ENCODE peak calls at places on chromosomes 13 and 19, in five cellular contexts. U is AG04450; V is CD4-positive, alpha-beta T cell; T is cardiac fibroblast; O is IMR-90. Y is an unnamed sample.

GRCh38 chr13:23609414-23610186 is 39.4 kb downstream of the TNFRSF19 start:
- DNase-seq in O (peak), V (no peak), T (peak), U (peak), Y (no peak)

GRCh38 chr13:27304611-27305010 is 34.0 kb downstream of the RASL11A start:
- DNase-seq in O (no peak), T (no peak), U (no peak), V (no peak), Y (no peak)

GRCh38 chr13:47126432-47126831 is 229.6 kb upstream of the HTR2A start:
- DNase-seq in O (no peak), T (peak), V (no peak), U (no peak), Y (no peak)

GRCh38 chr19:17910776-17911360 is 21.9 kb upstream of the CCDC124 start:
- DNase-seq in V (no peak), U (no peak), O (no peak), T (no peak), Y (no peak)

GRCh38 chr13:91045351-91046034 is 302.0 kb upstream of the MIR17HG start:
- DNase-seq in V (no peak), U (no peak), O (no peak), T (no peak), Y (no peak)

GRCh38 chr19:23312515-23312914 is 62.3 kb upstream of the ZNF724 start:
- DNase-seq in U (no peak), V (no peak), T (no peak), O (peak), Y (no peak)

GRCh38 chr13:44306401-44307192 is 67.0 kb upstream of the SERP2 start:
- DNase-seq in T (peak), U (peak), V (no peak), O (peak), Y (peak)

GRCh38 chr19:54424660-54425381 is 9.6 kb downstream of the TTYH1 start:
- DNase-seq in U (no peak), T (no peak), O (no peak), V (no peak), Y (no peak)

GRCh38 chr13:95301947-95302386 is 716 bp upstream of the ABCC4 start:
- DNase-seq in O (no peak), T (no peak), V (no peak), U (no peak), Y (no peak)

GRCh38 chr13:99308481-99309087 is 1.4 kb upstream of the GPR183 start:
- DNase-seq in T (peak), U (no peak), O (peak), V (no peak), Y (no peak)

GRCh38 chr13:110466261-110466660 is 95.3 kb downstream of the RAB20 start:
- DNase-seq in V (no peak), O (no peak), U (no peak), T (no peak), Y (no peak)

GRCh38 chr19:41957838-41958366 is 1.2 kb downstream of the RABAC1 start:
- DNase-seq in T (peak), O (peak), V (no peak), U (peak), Y (peak)

GRCh38 chr13:44842158-44842557 is 147.1 kb downstream of the NUFIP1 start:
- DNase-seq in V (no peak), U (no peak), T (peak), O (peak), Y (no peak)

GRCh38 chr19:47021536-47022139 is 2.0 kb downstream of the NPAS1 start:
- DNase-seq in U (no peak), O (no peak), V (no peak), T (no peak), Y (no peak)

GRCh38 chr13:50679321-50679720 is 164.2 kb downstream of the DLEU7 start:
- DNase-seq in V (no peak), T (peak), O (no peak), U (no peak), Y (no peak)

GRCh38 chr13:113951246-113951999 is 22.5 kb downstream of the C13orf46 start:
- DNase-seq in T (peak), V (peak), O (peak), U (no peak), Y (peak)

GRCh38 chr13:27599845-27600553 is 20.3 kb downstream of the LNX2 start:
- DNase-seq in T (peak), U (no peak), O (peak), V (no peak), Y (no peak)

GRCh38 chr13:29505950-29506349 is 89.5 kb downstream of the SLC7A1 start:
- DNase-seq in T (no peak), U (no peak), O (no peak), V (no peak), Y (no peak)

GRCh38 chr19:35177377-35178274 is 23.1 kb downstream of the FXYD5 start:
- DNase-seq in V (no peak), T (no peak), U (no peak), O (no peak), Y (no peak)

GRCh38 chr13:30172593-30173300 is 134.6 kb downstream of the KATNAL1 start:
- DNase-seq in T (peak), V (no peak), U (no peak), O (no peak), Y (no peak)

GRCh38 chr19:34075661-34076091 is 96.6 kb upstream of the LSM14A start:
- DNase-seq in O (no peak), T (no peak), V (no peak), U (no peak), Y (no peak)

GRCh38 chr19:1008268-1009042 is 8.2 kb downstream of the GRIN3B start:
- DNase-seq in T (no peak), O (no peak), V (no peak), U (no peak), Y (no peak)

GRCh38 chr13:40486518-40487163 is 179.8 kb downstream of the FOXO1 start:
- DNase-seq in V (no peak), U (no peak), O (no peak), T (no peak), Y (no peak)

GRCh38 chr13:110448230-110448629 is 113.3 kb downstream of the RAB20 start:
- DNase-seq in V (no peak), T (peak), O (peak), U (peak), Y (no peak)

GRCh38 chr19:5321851-5322681 is 18.5 kb downstream of the PTPRS start:
- DNase-seq in U (no peak), V (no peak), T (no peak), O (no peak), Y (no peak)
- TF ChIP-seq CTCF in U (no peak), V (no peak), T (no peak), O (no peak), Y (no peak)

GRCh38 chr19:49056101-49056901 is 1.2 kb downstream of the CGB7 start:
- DNase-seq in V (peak), T (peak), U (no peak), O (peak), Y (peak)
- TF ChIP-seq CTCF in V (peak), T (peak), U (peak), O (peak), Y (peak)

DNA sequence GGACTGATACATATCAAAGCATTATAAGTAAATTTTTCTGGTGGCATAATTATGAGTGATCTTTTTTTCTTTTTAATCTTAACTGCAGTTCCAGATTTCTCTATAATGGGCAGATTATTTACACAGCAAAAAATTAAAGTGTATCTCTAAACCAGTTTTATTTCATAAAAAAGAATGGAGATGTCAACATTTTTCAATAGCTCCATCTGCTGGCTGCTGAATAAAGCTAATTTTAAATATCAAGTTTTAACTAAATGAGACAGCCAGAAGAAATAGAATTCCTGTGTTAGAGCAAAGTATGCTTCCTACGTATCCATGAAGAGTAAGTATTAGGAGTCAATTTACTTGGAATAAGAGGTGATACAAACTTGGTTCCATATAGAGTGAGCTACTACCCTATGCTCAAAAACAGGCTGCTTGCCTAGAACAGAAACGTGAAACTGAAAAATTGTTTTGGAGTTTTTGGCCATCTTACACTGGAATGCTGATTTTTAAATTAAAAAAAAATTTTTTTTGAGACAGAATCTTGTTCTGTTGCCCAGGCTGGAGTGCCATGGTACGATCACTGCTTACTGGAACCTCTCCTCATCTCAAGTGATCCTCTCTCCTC is 5.0 kb upstream of the PDS5B start:
- DNase-seq in U (no peak), V (no peak), O (peak), T (peak), Y (no peak)
- TF ChIP-seq CTCF in U (peak), V (peak), O (peak), T (peak), Y (peak)

GRCh38 chr19:45922281-45922680 is 7.7 kb upstream of the NANOS2 start:
- DNase-seq in U (no peak), T (no peak), O (no peak), V (no peak), Y (no peak)
- TF ChIP-seq CTCF in U (peak), T (peak), O (peak), V (no peak), Y (peak)

GRCh38 chr19:39187552-39187943 is 9.2 kb upstream of the NCCRP1 start:
- DNase-seq in U (no peak), V (no peak), T (no peak), O (no peak), Y (no peak)
- TF ChIP-seq CTCF in U (no peak), V (peak), T (no peak), O (no peak), Y (peak)

GRCh38 chr19:5115351-5115750 is 146.4 kb downstream of the KDM4B start:
- DNase-seq in O (no peak), U (no peak), V (no peak), T (no peak), Y (no peak)

GRCh38 chr19:5115771-5116202 is 146.9 kb downstream of the KDM4B start:
- DNase-seq in O (peak), T (peak), U (no peak), V (no peak), Y (no peak)

GRCh38 chr19:5113633-5114586 is 145.0 kb downstream of the KDM4B start:
- DNase-seq in T (no peak), V (no peak), U (no peak), O (no peak), Y (no peak)

GRCh38 chr19:5116292-5116691 is 147.4 kb downstream of the KDM4B start:
- DNase-seq in U (no peak), T (no peak), O (no peak), V (no peak), Y (no peak)

DNA sequence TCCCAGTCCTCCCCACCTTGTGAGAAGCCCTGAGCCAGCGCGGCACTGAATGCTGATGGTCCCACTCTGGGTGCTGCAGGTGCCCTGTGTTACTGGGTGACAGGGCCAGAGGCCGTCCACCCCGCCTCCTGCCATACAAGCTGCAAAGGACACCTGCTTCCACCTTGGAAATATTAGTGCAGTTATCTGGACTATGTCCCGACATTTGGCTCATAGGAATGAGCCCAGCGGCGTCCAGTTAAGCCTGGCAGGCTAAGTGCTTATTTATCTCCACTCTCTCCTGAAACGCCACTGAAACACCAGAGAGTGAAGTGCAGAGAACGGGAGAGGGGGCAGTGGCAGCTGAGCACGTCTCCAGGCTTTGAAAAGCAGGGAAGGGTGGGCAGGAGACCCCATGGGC is 145.8 kb downstream of the KDM4B start:
- DNase-seq in O (no peak), U (no peak), T (no peak), V (no peak), Y (no peak)
- TF ChIP-seq CTCF in O (no peak), U (no peak), T (no peak), V (no peak), Y (no peak)

DNA sequence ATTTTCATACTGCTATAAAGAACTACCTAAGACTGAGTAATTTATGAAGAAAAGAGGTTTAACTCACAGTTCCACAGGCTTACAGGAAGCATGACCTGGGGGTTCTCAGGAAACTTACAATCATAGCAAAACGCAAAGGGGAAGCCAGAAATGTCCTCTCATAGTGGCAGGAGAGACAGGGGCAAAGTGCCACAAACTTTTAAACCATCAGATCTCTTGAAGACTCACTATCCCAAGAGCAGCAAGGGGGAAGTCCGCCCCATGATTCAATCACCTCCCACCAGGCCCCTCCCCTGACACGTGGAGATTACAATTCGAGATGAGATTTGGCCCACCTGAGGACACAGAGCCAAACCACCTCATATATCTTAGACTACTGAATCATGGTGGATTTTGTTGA is 198.7 kb downstream of the KCTD12 start:
- DNase-seq in T (no peak), O (no peak), V (no peak), U (no peak), Y (no peak)
- TF ChIP-seq CTCF in T (no peak), O (no peak), V (no peak), U (no peak), Y (no peak)

DNA sequence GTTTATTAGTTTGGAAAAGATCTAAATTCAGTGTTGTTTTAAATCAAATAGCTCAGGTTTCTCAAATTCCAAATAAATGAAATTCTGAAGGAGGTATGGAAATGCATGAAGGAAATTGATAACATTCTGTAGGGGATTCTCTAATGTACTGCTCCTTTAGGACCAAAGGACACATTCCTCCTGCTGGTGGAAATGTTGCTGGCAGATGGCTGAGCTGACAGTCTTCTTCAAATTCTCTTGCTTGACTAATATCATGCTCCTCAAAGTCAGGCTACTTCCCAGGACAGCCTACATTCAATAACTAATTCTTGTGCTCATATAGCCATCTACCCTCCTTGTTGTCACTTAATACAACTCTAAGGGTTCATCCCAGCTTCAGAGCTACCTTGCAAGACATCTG is 1118.5 kb downstream of the PCDH9 start:
- DNase-seq in O (no peak), V (no peak), T (no peak), U (no peak), Y (no peak)
- TF ChIP-seq CTCF in O (no peak), V (no peak), T (no peak), U (no peak), Y (peak)

DNA sequence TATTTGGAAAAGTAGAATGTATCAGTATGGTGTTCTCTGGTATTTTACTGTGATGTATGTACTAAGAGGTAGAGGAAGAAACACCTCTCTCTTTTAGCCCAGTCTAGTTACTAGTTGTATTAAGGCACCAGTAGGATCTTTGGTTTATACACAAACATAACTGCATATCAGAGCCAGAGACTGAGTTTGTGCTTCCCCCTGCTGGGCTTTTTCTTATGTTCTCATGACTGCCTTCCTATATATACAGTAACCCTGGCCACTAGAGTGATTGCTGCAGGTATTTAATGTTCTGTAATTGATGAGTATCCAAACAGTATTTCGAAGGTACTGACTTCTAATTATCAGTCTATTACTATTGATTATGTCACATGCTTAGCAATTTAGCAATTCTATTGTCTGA is 202.5 kb upstream of the KLHL1 start:
- DNase-seq in V (no peak), U (no peak), T (no peak), O (no peak), Y (peak)
- TF ChIP-seq CTCF in V (no peak), U (no peak), T (no peak), O (no peak), Y (peak)